ENCODE peak calls at places on chromosome 6, in ten cellular contexts. A is left kidney; G is HEK293T; F is endothelial cell; U is T-helper 2 cell; Y is Right ventricle myocardium superior; X is GM12865; E is NCI-H187; O is activated CD4-positive, alpha-beta T cell treated with anti-CD3 and anti-CD28 coated beads for 24 hours; J is CD8-positive, alpha-beta T cell. W is an unnamed sample.

GRCh38 chr6:41411961-41412360 is 76.6 kb downstream of the NCR2 start:
- DNase-seq in E (no peak), X (no peak), J (no peak), U (no peak), F (no peak), G (no peak), A (no peak), O (no peak), Y (no peak), W (no peak)

GRCh38 chr6:10791673-10792072 is 44.1 kb downstream of the TMEM14B start:
- DNase-seq in G (no peak), O (no peak), U (no peak), Y (no peak), A (no peak), J (no peak), X (no peak), E (no peak), F (no peak), W (no peak)

GRCh38 chr6:31882344-31882743 is 3.5 kb upstream of the SLC44A4 start:
- DNase-seq in J (no peak), E (no peak), F (no peak), A (no peak), O (no peak), U (no peak), X (no peak), Y (no peak), G (no peak), W (no peak)

GRCh38 chr6:16762265-16762546 is 946 bp upstream of the ATXN1 start:
- DNase-seq in U (no peak), G (no peak), F (no peak), E (no peak), O (no peak), J (no peak), X (no peak), A (no peak), Y (no peak), W (no peak)

GRCh38 chr6:137862419-137863125 is 4.5 kb upstream of the TNFAIP3 start:
- DNase-seq in A (peak; percentile 40), O (no peak), E (no peak), F (no peak), U (no peak), G (no peak), J (no peak), Y (no peak), X (no peak), W (no peak)

GRCh38 chr6:33410711-33411631 is at the start of gene PHF1:
- DNase-seq in X (no peak), Y (no peak), F (peak; percentile 64), O (peak; percentile 62), U (peak; percentile 90), G (peak; percentile 66), J (peak; percentile 83), E (peak; percentile 73), A (no peak), W (peak; percentile 78)

GRCh38 chr6:132749111-132749510 is 8.6 kb downstream of the VNN2 start:
- DNase-seq in J (no peak), Y (no peak), U (peak; percentile 80), F (no peak), A (no peak), O (no peak), X (peak; percentile 11), G (no peak), E (no peak), W (no peak)

GRCh38 chr6:152160346-152160745 is 352.9 kb downstream of the ESR1 start:
- DNase-seq in E (no peak), X (peak; percentile 79), J (no peak), O (no peak), U (peak; percentile 11), Y (no peak), A (no peak), G (no peak), F (no peak), W (no peak)

GRCh38 chr6:44858998-44859397 is 469.1 kb upstream of the RUNX2 start:
- DNase-seq in O (no peak), Y (no peak), X (no peak), J (no peak), G (no peak), F (no peak), E (no peak), A (no peak), U (peak; percentile 14), W (no peak)

GRCh38 chr6:5786321-5787053 is 220.2 kb downstream of the NRN1 start:
- DNase-seq in E (no peak), G (no peak), J (no peak), O (no peak), F (no peak), X (no peak), U (no peak), A (peak; percentile 57), Y (no peak), W (no peak)

GRCh38 chr6:3438190-3439167 is 18.4 kb downstream of the SLC22A23 start:
- DNase-seq in O (no peak), E (peak; percentile 54), G (peak; percentile 71), A (peak; percentile 73), U (no peak), F (no peak), J (no peak), Y (no peak), X (no peak), W (no peak)

GRCh38 chr6:118902731-118903130 is 8.8 kb downstream of the ASF1A start:
- DNase-seq in U (no peak), A (no peak), Y (no peak), J (no peak), F (no peak), G (no peak), O (no peak), X (no peak), E (no peak), W (no peak)

GRCh38 chr6:144190593-144190992 is 40.3 kb downstream of the STX11 start:
- DNase-seq in A (no peak), J (no peak), X (no peak), Y (peak; percentile 41), U (no peak), E (no peak), G (no peak), F (no peak), O (no peak), W (no peak)

GRCh38 chr6:144468709-144469108 is 183.6 kb downstream of the UTRN start:
- DNase-seq in U (peak; percentile 48), E (no peak), O (no peak), J (no peak), G (no peak), F (no peak), X (no peak), Y (no peak), A (no peak), W (no peak)

GRCh38 chr6:8578006-8578405 is 142.7 kb upstream of the SLC35B3 start:
- DNase-seq in A (no peak), E (no peak), F (no peak), U (no peak), J (no peak), G (no peak), O (no peak), Y (no peak), X (no peak), W (no peak)

GRCh38 chr6:8642131-8642530 is 206.8 kb upstream of the SLC35B3 start:
- DNase-seq in X (no peak), A (no peak), Y (no peak), G (no peak), J (no peak), U (no peak), F (no peak), O (no peak), E (no peak), W (no peak)